ENCODE peak calls at places on chromosome 9, in seven cellular contexts. One of them, this sample, is unnamed.

GRCh38 chr9:18056993-18057369 is 417.0 kb upstream of the ADAMTSL1 start:
- DNase-seq in CD8-positive, alpha-beta T cell: no peak
- DNase-seq in colonic mucosa: no peak
- DNase-seq in effector memory CD4-positive, alpha-beta T cell: no peak
- DNase-seq in body of pancreas: no peak
- DNase-seq in PC-9: no peak
- DNase-seq in PC-3: no peak
- DNase-seq in this sample: no peak

GRCh38 chr9:115250646-115251045 is 132.7 kb upstream of the TNC start:
- DNase-seq in CD8-positive, alpha-beta T cell: no peak
- DNase-seq in colonic mucosa: no peak
- DNase-seq in effector memory CD4-positive, alpha-beta T cell: no peak
- DNase-seq in body of pancreas: no peak
- DNase-seq in PC-9: peak; percentile 30
- DNase-seq in PC-3: peak; percentile 83
- DNase-seq in this sample: no peak

GRCh38 chr9:137435381-137435891 is 5.7 kb downstream of the ENTPD8 start:
- DNase-seq in CD8-positive, alpha-beta T cell: no peak
- DNase-seq in colonic mucosa: no peak
- DNase-seq in effector memory CD4-positive, alpha-beta T cell: no peak
- DNase-seq in body of pancreas: no peak
- DNase-seq in PC-9: no peak
- DNase-seq in PC-3: no peak
- DNase-seq in this sample: no peak

GRCh38 chr9:129679537-129679936 is 14.1 kb downstream of the PRRX2 start:
- DNase-seq in CD8-positive, alpha-beta T cell: no peak
- DNase-seq in colonic mucosa: no peak
- DNase-seq in effector memory CD4-positive, alpha-beta T cell: no peak
- DNase-seq in body of pancreas: no peak
- DNase-seq in PC-9: no peak
- DNase-seq in PC-3: no peak
- DNase-seq in this sample: no peak

GRCh38 chr9:34547960-34548603 is 25.3 kb upstream of the ENHO start:
- DNase-seq in CD8-positive, alpha-beta T cell: no peak
- DNase-seq in colonic mucosa: peak; percentile 66
- DNase-seq in effector memory CD4-positive, alpha-beta T cell: no peak
- DNase-seq in body of pancreas: peak; percentile 87
- DNase-seq in PC-9: peak; percentile 43
- DNase-seq in PC-3: no peak
- DNase-seq in this sample: peak; percentile 78

GRCh38 chr9:86827893-86828292 is 119.4 kb downstream of the GAS1 start:
- DNase-seq in CD8-positive, alpha-beta T cell: no peak
- DNase-seq in colonic mucosa: no peak
- DNase-seq in effector memory CD4-positive, alpha-beta T cell: no peak
- DNase-seq in body of pancreas: peak; percentile 4
- DNase-seq in PC-9: no peak
- DNase-seq in PC-3: no peak
- DNase-seq in this sample: no peak

GRCh38 chr9:94056442-94056974 is 27.8 kb upstream of the PTPDC1 start:
- DNase-seq in CD8-positive, alpha-beta T cell: no peak
- DNase-seq in colonic mucosa: no peak
- DNase-seq in effector memory CD4-positive, alpha-beta T cell: no peak
- DNase-seq in body of pancreas: peak; percentile 72
- DNase-seq in PC-9: no peak
- DNase-seq in PC-3: no peak
- DNase-seq in this sample: no peak

GRCh38 chr9:130042931-130043653 is at the start of gene FNBP1:
- DNase-seq in CD8-positive, alpha-beta T cell: peak; percentile 90
- DNase-seq in colonic mucosa: peak; percentile 80
- DNase-seq in effector memory CD4-positive, alpha-beta T cell: peak; percentile 68
- DNase-seq in body of pancreas: peak; percentile 78
- DNase-seq in PC-9: peak; percentile 81
- DNase-seq in PC-3: peak; percentile 68
- DNase-seq in this sample: peak; percentile 87

GRCh38 chr9:137771580-137771979 is 106.0 kb upstream of the CACNA1B start:
- DNase-seq in CD8-positive, alpha-beta T cell: no peak
- DNase-seq in colonic mucosa: no peak
- DNase-seq in effector memory CD4-positive, alpha-beta T cell: no peak
- DNase-seq in body of pancreas: no peak
- DNase-seq in PC-9: no peak
- DNase-seq in PC-3: no peak
- DNase-seq in this sample: no peak

GRCh38 chr9:130173462-130173876 is 1.3 kb downstream of the NCS1 start:
- DNase-seq in CD8-positive, alpha-beta T cell: no peak
- DNase-seq in colonic mucosa: no peak
- DNase-seq in effector memory CD4-positive, alpha-beta T cell: no peak
- DNase-seq in body of pancreas: no peak
- DNase-seq in PC-9: no peak
- DNase-seq in PC-3: no peak
- DNase-seq in this sample: no peak

GRCh38 chr9:3746296-3747275 is 220.8 kb upstream of the RFX3 start:
- DNase-seq in CD8-positive, alpha-beta T cell: no peak
- DNase-seq in colonic mucosa: no peak
- DNase-seq in effector memory CD4-positive, alpha-beta T cell: no peak
- DNase-seq in body of pancreas: no peak
- DNase-seq in PC-9: no peak
- DNase-seq in PC-3: peak; percentile 91
- DNase-seq in this sample: no peak

GRCh38 chr9:94827584-94828304 is 101.2 kb downstream of the AOPEP start:
- DNase-seq in CD8-positive, alpha-beta T cell: no peak
- DNase-seq in colonic mucosa: peak; percentile 30
- DNase-seq in effector memory CD4-positive, alpha-beta T cell: no peak
- DNase-seq in body of pancreas: peak; percentile 14
- DNase-seq in PC-9: no peak
- DNase-seq in PC-3: no peak
- DNase-seq in this sample: no peak

GRCh38 chr9:107049046-107049824 is 186.3 kb downstream of the ZNF462 start:
- DNase-seq in CD8-positive, alpha-beta T cell: no peak
- DNase-seq in colonic mucosa: no peak
- DNase-seq in effector memory CD4-positive, alpha-beta T cell: no peak
- DNase-seq in body of pancreas: no peak
- DNase-seq in PC-9: no peak
- DNase-seq in PC-3: no peak
- DNase-seq in this sample: peak; percentile 25

GRCh38 chr9:12424243-12424642 is 268.9 kb upstream of the TYRP1 start:
- DNase-seq in CD8-positive, alpha-beta T cell: no peak
- DNase-seq in colonic mucosa: no peak
- DNase-seq in effector memory CD4-positive, alpha-beta T cell: no peak
- DNase-seq in body of pancreas: no peak
- DNase-seq in PC-9: no peak
- DNase-seq in PC-3: no peak
- DNase-seq in this sample: no peak

GRCh38 chr9:71352837-71353236 is 231.4 kb upstream of the TRPM3 start:
- DNase-seq in CD8-positive, alpha-beta T cell: no peak
- DNase-seq in colonic mucosa: no peak
- DNase-seq in effector memory CD4-positive, alpha-beta T cell: no peak
- DNase-seq in body of pancreas: no peak
- DNase-seq in PC-9: no peak
- DNase-seq in PC-3: no peak
- DNase-seq in this sample: no peak

GRCh38 chr9:7216004-7216821 is 458.4 kb downstream of the KDM4C start:
- DNase-seq in CD8-positive, alpha-beta T cell: no peak
- DNase-seq in colonic mucosa: no peak
- DNase-seq in effector memory CD4-positive, alpha-beta T cell: no peak
- DNase-seq in body of pancreas: peak; percentile 3
- DNase-seq in PC-9: peak; percentile 4
- DNase-seq in PC-3: peak; percentile 56
- DNase-seq in this sample: no peak

GRCh38 chr9:1042466-1042865 is 7.7 kb upstream of the DMRT2 start:
- DNase-seq in CD8-positive, alpha-beta T cell: no peak
- DNase-seq in colonic mucosa: peak; percentile 48
- DNase-seq in effector memory CD4-positive, alpha-beta T cell: no peak
- DNase-seq in body of pancreas: no peak
- DNase-seq in PC-9: no peak
- DNase-seq in PC-3: no peak
- DNase-seq in this sample: no peak

GRCh38 chr9:111601237-111602018 is 2.0 kb upstream of the PTGR1 start:
- DNase-seq in CD8-positive, alpha-beta T cell: no peak
- DNase-seq in colonic mucosa: no peak
- DNase-seq in effector memory CD4-positive, alpha-beta T cell: no peak
- DNase-seq in body of pancreas: no peak
- DNase-seq in PC-9: peak; percentile 60
- DNase-seq in PC-3: peak; percentile 64
- DNase-seq in this sample: no peak
- H3K27ac ChIP-seq in CD8-positive, alpha-beta T cell: no peak overlapping the region
- H3K27ac ChIP-seq in colonic mucosa: no peak overlapping the region
- H3K27ac ChIP-seq in effector memory CD4-positive, alpha-beta T cell: no peak overlapping the region
- H3K27ac ChIP-seq in body of pancreas: no peak overlapping the region
- H3K27ac ChIP-seq in PC-9: peak overlapping the region; percentile 100
- H3K27ac ChIP-seq in PC-3: peak overlapping the region; percentile 36
- H3K27ac ChIP-seq in this sample: no peak overlapping the region

DNA sequence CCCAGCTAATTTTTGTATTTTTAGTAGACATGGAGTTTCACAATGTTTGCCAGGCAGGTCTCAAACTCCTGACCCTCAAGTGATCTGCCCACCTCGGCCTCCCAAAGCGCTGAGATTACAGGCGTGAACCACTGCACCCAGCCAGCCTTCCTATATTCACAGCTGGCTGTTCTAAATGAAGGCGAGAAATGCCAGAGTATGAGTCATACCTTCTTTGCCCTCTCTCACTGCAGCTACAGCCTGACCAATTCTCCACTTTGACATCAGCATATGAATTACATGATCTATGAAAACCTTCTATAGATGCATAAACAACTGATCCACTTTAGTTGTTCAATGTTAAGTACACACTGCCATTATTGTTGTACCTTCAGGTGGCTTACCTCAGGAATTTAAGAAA is 14.5 kb downstream of the APTX start:
- DNase-seq in CD8-positive, alpha-beta T cell: no peak
- DNase-seq in colonic mucosa: no peak
- DNase-seq in effector memory CD4-positive, alpha-beta T cell: no peak
- DNase-seq in body of pancreas: no peak
- DNase-seq in PC-9: no peak
- DNase-seq in PC-3: no peak
- DNase-seq in this sample: no peak
- H3K27ac ChIP-seq in CD8-positive, alpha-beta T cell: no peak overlapping the region
- H3K27ac ChIP-seq in colonic mucosa: no peak overlapping the region
- H3K27ac ChIP-seq in effector memory CD4-positive, alpha-beta T cell: no peak overlapping the region
- H3K27ac ChIP-seq in body of pancreas: no peak overlapping the region
- H3K27ac ChIP-seq in PC-9: no peak overlapping the region
- H3K27ac ChIP-seq in PC-3: no peak overlapping the region
- H3K27ac ChIP-seq in this sample: no peak overlapping the region

DNA sequence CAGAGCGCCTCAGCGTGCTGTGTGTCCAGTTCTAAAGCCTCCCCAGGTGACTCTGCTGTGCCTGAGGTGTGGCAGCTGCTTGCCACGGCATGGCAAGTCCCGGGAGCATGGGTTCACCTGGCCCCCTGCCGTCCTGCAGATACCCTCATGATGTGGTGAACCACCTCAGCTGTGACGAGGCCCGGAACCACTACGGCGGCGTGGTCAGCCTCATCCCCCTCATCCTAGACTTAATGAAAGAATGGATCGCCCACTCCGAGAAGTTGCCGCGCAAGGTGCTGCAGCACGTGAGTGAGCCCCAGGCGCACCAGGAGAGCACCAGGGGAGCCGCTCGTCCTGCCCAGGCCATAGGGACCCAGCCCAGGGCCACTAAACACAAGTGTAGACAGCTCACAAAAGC is 9.5 kb downstream of the SPACA9 start:
- DNase-seq in CD8-positive, alpha-beta T cell: no peak
- DNase-seq in colonic mucosa: no peak
- DNase-seq in effector memory CD4-positive, alpha-beta T cell: no peak
- DNase-seq in body of pancreas: no peak
- DNase-seq in PC-9: no peak
- DNase-seq in PC-3: no peak
- DNase-seq in this sample: no peak
- H3K27ac ChIP-seq in CD8-positive, alpha-beta T cell: no peak overlapping the region
- H3K27ac ChIP-seq in colonic mucosa: no peak overlapping the region
- H3K27ac ChIP-seq in effector memory CD4-positive, alpha-beta T cell: no peak overlapping the region
- H3K27ac ChIP-seq in body of pancreas: no peak overlapping the region
- H3K27ac ChIP-seq in PC-9: no peak overlapping the region
- H3K27ac ChIP-seq in PC-3: no peak overlapping the region
- H3K27ac ChIP-seq in this sample: no peak overlapping the region

GRCh38 chr9:125971050-125971449 is 223.9 kb downstream of the PBX3 start:
- DNase-seq in CD8-positive, alpha-beta T cell: no peak
- DNase-seq in colonic mucosa: no peak
- DNase-seq in effector memory CD4-positive, alpha-beta T cell: no peak
- DNase-seq in body of pancreas: no peak
- DNase-seq in PC-9: no peak
- DNase-seq in PC-3: no peak
- DNase-seq in this sample: no peak
- H3K27ac ChIP-seq in CD8-positive, alpha-beta T cell: no peak overlapping the region
- H3K27ac ChIP-seq in colonic mucosa: no peak overlapping the region
- H3K27ac ChIP-seq in effector memory CD4-positive, alpha-beta T cell: no peak overlapping the region
- H3K27ac ChIP-seq in body of pancreas: no peak overlapping the region
- H3K27ac ChIP-seq in PC-9: no peak overlapping the region
- H3K27ac ChIP-seq in PC-3: no peak overlapping the region
- H3K27ac ChIP-seq in this sample: no peak overlapping the region

DNA sequence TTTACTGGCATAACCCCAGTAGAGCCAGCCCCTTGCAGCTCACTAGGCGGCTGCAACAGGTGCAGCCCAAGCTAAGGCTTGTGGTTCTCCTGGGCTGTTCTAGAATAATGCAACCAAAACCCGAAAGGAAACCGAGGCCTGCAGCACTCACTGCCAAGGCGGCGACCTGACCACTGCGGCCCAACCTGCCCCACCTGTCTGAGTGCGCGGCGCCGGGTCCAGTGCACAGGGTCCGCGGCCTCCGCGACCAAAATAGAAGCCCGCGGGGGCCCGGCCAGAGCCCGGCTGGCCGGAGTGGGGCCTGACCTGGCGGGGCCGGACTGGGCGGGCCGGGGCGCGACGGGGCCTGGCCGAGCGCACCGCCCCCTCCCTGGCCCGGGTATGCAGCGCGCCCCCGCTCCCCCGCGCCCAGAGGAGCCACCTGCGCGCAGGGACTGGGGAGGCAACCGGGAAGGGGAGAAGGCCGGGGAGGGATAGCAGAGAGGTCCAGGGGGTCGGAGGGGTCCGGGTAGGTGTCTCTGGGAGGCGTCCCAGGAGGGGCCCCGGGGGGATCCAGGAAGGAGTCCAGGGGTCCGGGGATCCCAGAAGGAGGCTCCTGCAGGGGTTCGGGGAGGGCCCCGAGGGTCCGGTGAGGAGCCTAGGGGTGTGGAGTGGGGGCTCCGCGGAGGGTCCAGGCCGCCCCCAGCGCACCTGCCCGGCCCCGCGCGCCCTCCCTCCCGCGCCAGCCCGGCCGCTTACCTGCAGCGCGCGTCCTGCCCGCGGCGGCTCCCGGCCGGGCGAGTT is 541 bp downstream of the SEMA4D start:
- DNase-seq in CD8-positive, alpha-beta T cell: no peak
- DNase-seq in colonic mucosa: peak; percentile 54
- DNase-seq in effector memory CD4-positive, alpha-beta T cell: no peak
- DNase-seq in body of pancreas: no peak
- DNase-seq in PC-9: peak; percentile 49
- DNase-seq in PC-3: no peak
- DNase-seq in this sample: no peak
- H3K27ac ChIP-seq in CD8-positive, alpha-beta T cell: peak overlapping the region; percentile 77
- H3K27ac ChIP-seq in colonic mucosa: peak overlapping the region; percentile 60
- H3K27ac ChIP-seq in effector memory CD4-positive, alpha-beta T cell: peak overlapping the region; percentile 62
- H3K27ac ChIP-seq in body of pancreas: peak overlapping the region; percentile 74
- H3K27ac ChIP-seq in PC-9: no peak overlapping the region
- H3K27ac ChIP-seq in PC-3: no peak overlapping the region
- H3K27ac ChIP-seq in this sample: peak overlapping the region; percentile 91

GRCh38 chr9:82957526-82958379 is 105.2 kb downstream of the RASEF start:
- DNase-seq in CD8-positive, alpha-beta T cell: no peak
- DNase-seq in colonic mucosa: no peak
- DNase-seq in effector memory CD4-positive, alpha-beta T cell: no peak
- DNase-seq in body of pancreas: no peak
- DNase-seq in PC-9: no peak
- DNase-seq in PC-3: no peak
- DNase-seq in this sample: no peak

GRCh38 chr9:82961504-82962125 is 101.3 kb downstream of the RASEF start:
- DNase-seq in CD8-positive, alpha-beta T cell: no peak
- DNase-seq in colonic mucosa: peak; percentile 90
- DNase-seq in effector memory CD4-positive, alpha-beta T cell: no peak
- DNase-seq in body of pancreas: peak; percentile 92
- DNase-seq in PC-9: peak; percentile 79
- DNase-seq in PC-3: peak; percentile 83
- DNase-seq in this sample: peak; percentile 73
- H3K27ac ChIP-seq in CD8-positive, alpha-beta T cell: no peak overlapping the region
- H3K27ac ChIP-seq in colonic mucosa: no peak overlapping the region
- H3K27ac ChIP-seq in effector memory CD4-positive, alpha-beta T cell: no peak overlapping the region
- H3K27ac ChIP-seq in body of pancreas: no peak overlapping the region
- H3K27ac ChIP-seq in PC-9: no peak overlapping the region
- H3K27ac ChIP-seq in PC-3: no peak overlapping the region
- H3K27ac ChIP-seq in this sample: no peak overlapping the region